ENCODE peak calls at places on chromosomes 7 and 10, in six cellular contexts. One of them, this sample, is unnamed.

GRCh38 chr7:142776206-142776844 is 5.6 kb downstream of the PRSS2 start:
- DNase-seq in spleen: no peak
- DNase-seq in GM12865: no peak
- DNase-seq in stimulated activated CD4-positive, alpha-beta T cell treated with anti-CD3 and anti-CD28 coated beads, Interleukin-2, amount 100 ng/mL, for 24 hours: no peak
- DNase-seq in iPS DF 19.7: no peak
- DNase-seq in GM10248: no peak
- DNase-seq in this sample: no peak

GRCh38 chr7:479948-480499 is 39.6 kb downstream of the PDGFA start:
- DNase-seq in iPS DF 19.7: no peak
- DNase-seq in GM12865: no peak
- DNase-seq in GM10248: no peak
- DNase-seq in spleen: peak
- DNase-seq in stimulated activated CD4-positive, alpha-beta T cell treated with anti-CD3 and anti-CD28 coated beads, Interleukin-2, amount 100 ng/mL, for 24 hours: no peak
- DNase-seq in this sample: peak

GRCh38 chr10:52221937-52222336 is 92.1 kb upstream of the DKK1 start:
- DNase-seq in stimulated activated CD4-positive, alpha-beta T cell treated with anti-CD3 and anti-CD28 coated beads, Interleukin-2, amount 100 ng/mL, for 24 hours: no peak
- DNase-seq in GM12865: no peak
- DNase-seq in iPS DF 19.7: no peak
- DNase-seq in GM10248: no peak
- DNase-seq in spleen: no peak
- DNase-seq in this sample: no peak

GRCh38 chr10:119502214-119502613 is 40.3 kb downstream of the RGS10 start:
- DNase-seq in GM10248: peak
- DNase-seq in spleen: peak
- DNase-seq in stimulated activated CD4-positive, alpha-beta T cell treated with anti-CD3 and anti-CD28 coated beads, Interleukin-2, amount 100 ng/mL, for 24 hours: peak
- DNase-seq in GM12865: no peak
- DNase-seq in iPS DF 19.7: no peak
- DNase-seq in this sample: no peak

GRCh38 chr7:2191026-2191425 is 41.7 kb downstream of the MAD1L1 start:
- DNase-seq in stimulated activated CD4-positive, alpha-beta T cell treated with anti-CD3 and anti-CD28 coated beads, Interleukin-2, amount 100 ng/mL, for 24 hours: no peak
- DNase-seq in spleen: no peak
- DNase-seq in GM10248: no peak
- DNase-seq in GM12865: no peak
- DNase-seq in iPS DF 19.7: no peak
- DNase-seq in this sample: no peak

GRCh38 chr10:47364366-47364765 is 16.2 kb downstream of the RBP3 start:
- DNase-seq in iPS DF 19.7: no peak
- DNase-seq in spleen: no peak
- DNase-seq in GM10248: no peak
- DNase-seq in GM12865: no peak
- DNase-seq in stimulated activated CD4-positive, alpha-beta T cell treated with anti-CD3 and anti-CD28 coated beads, Interleukin-2, amount 100 ng/mL, for 24 hours: no peak
- DNase-seq in this sample: no peak

GRCh38 chr10:113552014-113552413 is 839 bp upstream of the HABP2 start:
- DNase-seq in GM12865: no peak
- DNase-seq in GM10248: no peak
- DNase-seq in spleen: no peak
- DNase-seq in stimulated activated CD4-positive, alpha-beta T cell treated with anti-CD3 and anti-CD28 coated beads, Interleukin-2, amount 100 ng/mL, for 24 hours: no peak
- DNase-seq in iPS DF 19.7: no peak
- DNase-seq in this sample: no peak

GRCh38 chr7:41451826-41452225 is 251.1 kb downstream of the INHBA start:
- DNase-seq in GM10248: no peak
- DNase-seq in spleen: no peak
- DNase-seq in GM12865: no peak
- DNase-seq in stimulated activated CD4-positive, alpha-beta T cell treated with anti-CD3 and anti-CD28 coated beads, Interleukin-2, amount 100 ng/mL, for 24 hours: no peak
- DNase-seq in iPS DF 19.7: no peak
- DNase-seq in this sample: no peak

GRCh38 chr10:72087969-72088878 is at the start of gene SPOCK2:
- DNase-seq in stimulated activated CD4-positive, alpha-beta T cell treated with anti-CD3 and anti-CD28 coated beads, Interleukin-2, amount 100 ng/mL, for 24 hours: peak
- DNase-seq in GM10248: peak
- DNase-seq in spleen: peak
- DNase-seq in iPS DF 19.7: no peak
- DNase-seq in GM12865: no peak
- DNase-seq in this sample: no peak

GRCh38 chr7:101237206-101238067 is at the start of gene CLDN15:
- DNase-seq in GM12865: no peak
- DNase-seq in stimulated activated CD4-positive, alpha-beta T cell treated with anti-CD3 and anti-CD28 coated beads, Interleukin-2, amount 100 ng/mL, for 24 hours: no peak
- DNase-seq in GM10248: no peak
- DNase-seq in iPS DF 19.7: no peak
- DNase-seq in spleen: peak
- DNase-seq in this sample: peak

GRCh38 chr7:99234185-99234584 is 26.3 kb upstream of the KPNA7 start:
- DNase-seq in iPS DF 19.7: no peak
- DNase-seq in GM10248: no peak
- DNase-seq in spleen: no peak
- DNase-seq in GM12865: no peak
- DNase-seq in stimulated activated CD4-positive, alpha-beta T cell treated with anti-CD3 and anti-CD28 coated beads, Interleukin-2, amount 100 ng/mL, for 24 hours: no peak
- DNase-seq in this sample: no peak

GRCh38 chr10:98470850-98471249 is 24.1 kb upstream of the HPS1 start:
- DNase-seq in spleen: no peak
- DNase-seq in GM10248: no peak
- DNase-seq in GM12865: no peak
- DNase-seq in iPS DF 19.7: no peak
- DNase-seq in stimulated activated CD4-positive, alpha-beta T cell treated with anti-CD3 and anti-CD28 coated beads, Interleukin-2, amount 100 ng/mL, for 24 hours: no peak
- DNase-seq in this sample: no peak

GRCh38 chr10:73218466-73219191 is 28.4 kb downstream of the DNAJC9 start:
- DNase-seq in stimulated activated CD4-positive, alpha-beta T cell treated with anti-CD3 and anti-CD28 coated beads, Interleukin-2, amount 100 ng/mL, for 24 hours: no peak
- DNase-seq in spleen: no peak
- DNase-seq in iPS DF 19.7: no peak
- DNase-seq in GM10248: no peak
- DNase-seq in GM12865: peak
- DNase-seq in this sample: no peak

GRCh38 chr10:78053201-78053868 is 19.7 kb downstream of the RPS24 start:
- DNase-seq in iPS DF 19.7: no peak
- DNase-seq in GM12865: no peak
- DNase-seq in GM10248: no peak
- DNase-seq in stimulated activated CD4-positive, alpha-beta T cell treated with anti-CD3 and anti-CD28 coated beads, Interleukin-2, amount 100 ng/mL, for 24 hours: no peak
- DNase-seq in spleen: no peak
- DNase-seq in this sample: no peak

GRCh38 chr10:4691776-4692175 is 134.2 kb upstream of the AKR1E2 start:
- DNase-seq in stimulated activated CD4-positive, alpha-beta T cell treated with anti-CD3 and anti-CD28 coated beads, Interleukin-2, amount 100 ng/mL, for 24 hours: no peak
- DNase-seq in GM10248: no peak
- DNase-seq in iPS DF 19.7: no peak
- DNase-seq in spleen: no peak
- DNase-seq in GM12865: no peak
- DNase-seq in this sample: no peak

GRCh38 chr7:4815121-4815520 is 39.7 kb downstream of the AP5Z1 start:
- DNase-seq in spleen: peak
- DNase-seq in stimulated activated CD4-positive, alpha-beta T cell treated with anti-CD3 and anti-CD28 coated beads, Interleukin-2, amount 100 ng/mL, for 24 hours: no peak
- DNase-seq in GM10248: no peak
- DNase-seq in iPS DF 19.7: no peak
- DNase-seq in GM12865: no peak
- DNase-seq in this sample: no peak

GRCh38 chr7:140085447-140085846 is 22.7 kb upstream of the PARP12 start:
- DNase-seq in GM10248: no peak
- DNase-seq in spleen: no peak
- DNase-seq in stimulated activated CD4-positive, alpha-beta T cell treated with anti-CD3 and anti-CD28 coated beads, Interleukin-2, amount 100 ng/mL, for 24 hours: no peak
- DNase-seq in iPS DF 19.7: no peak
- DNase-seq in GM12865: no peak
- DNase-seq in this sample: no peak

GRCh38 chr7:157545681-157546060 is 208.9 kb downstream of the DNAJB6 start:
- DNase-seq in spleen: peak
- DNase-seq in GM10248: no peak
- DNase-seq in GM12865: no peak
- DNase-seq in iPS DF 19.7: no peak
- DNase-seq in stimulated activated CD4-positive, alpha-beta T cell treated with anti-CD3 and anti-CD28 coated beads, Interleukin-2, amount 100 ng/mL, for 24 hours: no peak
- DNase-seq in this sample: peak

GRCh38 chr7:25842201-25842726 is 309.7 kb upstream of the NFE2L3 start:
- DNase-seq in iPS DF 19.7: no peak
- DNase-seq in GM10248: no peak
- DNase-seq in stimulated activated CD4-positive, alpha-beta T cell treated with anti-CD3 and anti-CD28 coated beads, Interleukin-2, amount 100 ng/mL, for 24 hours: no peak
- DNase-seq in spleen: no peak
- DNase-seq in GM12865: no peak
- DNase-seq in this sample: no peak

GRCh38 chr10:784377-784758 is 94.9 kb upstream of the DIP2C start:
- DNase-seq in stimulated activated CD4-positive, alpha-beta T cell treated with anti-CD3 and anti-CD28 coated beads, Interleukin-2, amount 100 ng/mL, for 24 hours: no peak
- DNase-seq in spleen: peak
- DNase-seq in iPS DF 19.7: no peak
- DNase-seq in GM12865: no peak
- DNase-seq in GM10248: peak
- DNase-seq in this sample: no peak

GRCh38 chr7:27172388-27172774 is 1.7 kb downstream of the HOXA10 start:
- DNase-seq in GM10248: no peak
- DNase-seq in iPS DF 19.7: no peak
- DNase-seq in GM12865: no peak
- DNase-seq in spleen: peak
- DNase-seq in stimulated activated CD4-positive, alpha-beta T cell treated with anti-CD3 and anti-CD28 coated beads, Interleukin-2, amount 100 ng/mL, for 24 hours: no peak
- DNase-seq in this sample: peak

GRCh38 chr10:89793649-89794254 is 92.4 kb downstream of the KIF20B start:
- DNase-seq in iPS DF 19.7: peak
- DNase-seq in spleen: no peak
- DNase-seq in GM10248: peak
- DNase-seq in stimulated activated CD4-positive, alpha-beta T cell treated with anti-CD3 and anti-CD28 coated beads, Interleukin-2, amount 100 ng/mL, for 24 hours: peak
- DNase-seq in GM12865: peak
- DNase-seq in this sample: no peak

GRCh38 chr10:60444494-60445064 is 54.9 kb upstream of the ANK3 start:
- DNase-seq in GM10248: no peak
- DNase-seq in iPS DF 19.7: no peak
- DNase-seq in spleen: no peak
- DNase-seq in stimulated activated CD4-positive, alpha-beta T cell treated with anti-CD3 and anti-CD28 coated beads, Interleukin-2, amount 100 ng/mL, for 24 hours: no peak
- DNase-seq in GM12865: no peak
- DNase-seq in this sample: no peak

GRCh38 chr10:31605846-31606543 is 287.0 kb downstream of the ZEB1 start:
- DNase-seq in iPS DF 19.7: no peak
- DNase-seq in stimulated activated CD4-positive, alpha-beta T cell treated with anti-CD3 and anti-CD28 coated beads, Interleukin-2, amount 100 ng/mL, for 24 hours: no peak
- DNase-seq in GM10248: no peak
- DNase-seq in GM12865: no peak
- DNase-seq in spleen: no peak
- DNase-seq in this sample: no peak

GRCh38 chr7:104415700-104416099 is 87.3 kb downstream of the LHFPL3 start:
- DNase-seq in GM10248: no peak
- DNase-seq in spleen: no peak
- DNase-seq in GM12865: peak
- DNase-seq in iPS DF 19.7: no peak
- DNase-seq in stimulated activated CD4-positive, alpha-beta T cell treated with anti-CD3 and anti-CD28 coated beads, Interleukin-2, amount 100 ng/mL, for 24 hours: no peak
- DNase-seq in this sample: no peak

GRCh38 chr7:55111007-55111406 is 92.2 kb downstream of the EGFR start:
- DNase-seq in spleen: no peak
- DNase-seq in iPS DF 19.7: no peak
- DNase-seq in GM12865: peak
- DNase-seq in GM10248: no peak
- DNase-seq in stimulated activated CD4-positive, alpha-beta T cell treated with anti-CD3 and anti-CD28 coated beads, Interleukin-2, amount 100 ng/mL, for 24 hours: no peak
- DNase-seq in this sample: no peak

GRCh38 chr7:98520356-98520932 is 96.6 kb upstream of the NPTX2 start:
- DNase-seq in GM10248: no peak
- DNase-seq in stimulated activated CD4-positive, alpha-beta T cell treated with anti-CD3 and anti-CD28 coated beads, Interleukin-2, amount 100 ng/mL, for 24 hours: no peak
- DNase-seq in GM12865: no peak
- DNase-seq in spleen: peak
- DNase-seq in iPS DF 19.7: no peak
- DNase-seq in this sample: no peak

GRCh38 chr10:17123062-17123661 is 6.4 kb downstream of the CUBN start:
- DNase-seq in spleen: no peak
- DNase-seq in GM10248: no peak
- DNase-seq in stimulated activated CD4-positive, alpha-beta T cell treated with anti-CD3 and anti-CD28 coated beads, Interleukin-2, amount 100 ng/mL, for 24 hours: no peak
- DNase-seq in GM12865: no peak
- DNase-seq in iPS DF 19.7: no peak
- DNase-seq in this sample: no peak

GRCh38 chr10:100998183-100998990 is 1.2 kb upstream of the LZTS2 start:
- DNase-seq in GM12865: peak
- DNase-seq in iPS DF 19.7: no peak
- DNase-seq in spleen: peak
- DNase-seq in stimulated activated CD4-positive, alpha-beta T cell treated with anti-CD3 and anti-CD28 coated beads, Interleukin-2, amount 100 ng/mL, for 24 hours: peak
- DNase-seq in GM10248: peak
- DNase-seq in this sample: peak

GRCh38 chr10:57338823-57339558 is 928.7 kb downstream of the IPMK start:
- DNase-seq in stimulated activated CD4-positive, alpha-beta T cell treated with anti-CD3 and anti-CD28 coated beads, Interleukin-2, amount 100 ng/mL, for 24 hours: no peak
- DNase-seq in GM10248: peak
- DNase-seq in spleen: no peak
- DNase-seq in iPS DF 19.7: no peak
- DNase-seq in GM12865: peak
- DNase-seq in this sample: no peak

GRCh38 chr7:38382627-38383026 is 109.2 kb upstream of the TARP start:
- DNase-seq in GM10248: no peak
- DNase-seq in iPS DF 19.7: no peak
- DNase-seq in spleen: no peak
- DNase-seq in GM12865: no peak
- DNase-seq in stimulated activated CD4-positive, alpha-beta T cell treated with anti-CD3 and anti-CD28 coated beads, Interleukin-2, amount 100 ng/mL, for 24 hours: no peak
- DNase-seq in this sample: no peak

GRCh38 chr10:132649651-132650360 is 112.2 kb downstream of the INPP5A start:
- DNase-seq in GM10248: no peak
- DNase-seq in GM12865: no peak
- DNase-seq in spleen: peak
- DNase-seq in iPS DF 19.7: no peak
- DNase-seq in stimulated activated CD4-positive, alpha-beta T cell treated with anti-CD3 and anti-CD28 coated beads, Interleukin-2, amount 100 ng/mL, for 24 hours: no peak
- DNase-seq in this sample: peak

GRCh38 chr7:100642534-100642907 is 1.2 kb upstream of the TFR2 start:
- DNase-seq in GM10248: peak
- DNase-seq in GM12865: peak
- DNase-seq in iPS DF 19.7: no peak
- DNase-seq in spleen: peak
- DNase-seq in stimulated activated CD4-positive, alpha-beta T cell treated with anti-CD3 and anti-CD28 coated beads, Interleukin-2, amount 100 ng/mL, for 24 hours: no peak
- DNase-seq in this sample: no peak

GRCh38 chr7:98878365-98879197 is at the start of gene TRRAP:
- DNase-seq in iPS DF 19.7: no peak
- DNase-seq in GM12865: peak
- DNase-seq in spleen: peak
- DNase-seq in stimulated activated CD4-positive, alpha-beta T cell treated with anti-CD3 and anti-CD28 coated beads, Interleukin-2, amount 100 ng/mL, for 24 hours: peak
- DNase-seq in GM10248: peak
- DNase-seq in this sample: peak

GRCh38 chr7:32516551-32517082 is 21.3 kb downstream of the AVL9 start:
- DNase-seq in stimulated activated CD4-positive, alpha-beta T cell treated with anti-CD3 and anti-CD28 coated beads, Interleukin-2, amount 100 ng/mL, for 24 hours: no peak
- DNase-seq in GM10248: no peak
- DNase-seq in GM12865: no peak
- DNase-seq in spleen: no peak
- DNase-seq in iPS DF 19.7: no peak
- DNase-seq in this sample: no peak

This sample was measured in sciatic nerve.